ENCODE peak calls at places on chromosomes 1 and 21, in nine cellular contexts. One of them, this sample, is unnamed.

GRCh38 chr1:7482077-7482476 is 289.0 kb upstream of the VAMP3 start:
- DNase-seq in CD8-positive, alpha-beta T cell: no peak
- DNase-seq in neural progenitor cell: no peak
- DNase-seq in heart right ventricle: no peak
- DNase-seq in IMR-90: no peak
- DNase-seq in pancreas: no peak
- DNase-seq in GM23338: no peak
- DNase-seq in OCI-LY7: no peak
- DNase-seq in lower lobe of right lung: no peak
- DNase-seq in this sample: no peak

GRCh38 chr1:77282187-77282865 is 507 bp downstream of the AK5 start:
- DNase-seq in CD8-positive, alpha-beta T cell: peak
- DNase-seq in neural progenitor cell: peak
- DNase-seq in heart right ventricle: no peak
- DNase-seq in IMR-90: peak
- DNase-seq in pancreas: peak
- DNase-seq in GM23338: peak
- DNase-seq in OCI-LY7: no peak
- DNase-seq in lower lobe of right lung: peak
- DNase-seq in this sample: peak

GRCh38 chr1:160993544-160993943 is 27.4 kb downstream of the F11R start:
- DNase-seq in CD8-positive, alpha-beta T cell: no peak
- DNase-seq in neural progenitor cell: no peak
- DNase-seq in heart right ventricle: no peak
- DNase-seq in IMR-90: peak
- DNase-seq in pancreas: no peak
- DNase-seq in GM23338: no peak
- DNase-seq in OCI-LY7: peak
- DNase-seq in lower lobe of right lung: no peak
- DNase-seq in this sample: peak

GRCh38 chr1:245621589-245621988 is 466.8 kb downstream of the KIF26B start:
- DNase-seq in CD8-positive, alpha-beta T cell: no peak
- DNase-seq in neural progenitor cell: no peak
- DNase-seq in heart right ventricle: no peak
- DNase-seq in IMR-90: no peak
- DNase-seq in pancreas: no peak
- DNase-seq in GM23338: no peak
- DNase-seq in OCI-LY7: no peak
- DNase-seq in lower lobe of right lung: no peak
- DNase-seq in this sample: no peak

GRCh38 chr1:7471836-7472235 is 299.3 kb upstream of the VAMP3 start:
- DNase-seq in CD8-positive, alpha-beta T cell: no peak
- DNase-seq in neural progenitor cell: no peak
- DNase-seq in heart right ventricle: no peak
- DNase-seq in IMR-90: peak
- DNase-seq in pancreas: no peak
- DNase-seq in GM23338: no peak
- DNase-seq in OCI-LY7: no peak
- DNase-seq in lower lobe of right lung: no peak
- DNase-seq in this sample: peak

GRCh38 chr1:106564192-106564591 is 492.3 kb upstream of the PRMT6 start:
- DNase-seq in CD8-positive, alpha-beta T cell: no peak
- DNase-seq in neural progenitor cell: no peak
- DNase-seq in heart right ventricle: no peak
- DNase-seq in IMR-90: no peak
- DNase-seq in pancreas: no peak
- DNase-seq in GM23338: no peak
- DNase-seq in OCI-LY7: no peak
- DNase-seq in lower lobe of right lung: no peak
- DNase-seq in this sample: no peak

GRCh38 chr1:230707732-230708630 is 5.9 kb downstream of the AGT start:
- DNase-seq in CD8-positive, alpha-beta T cell: no peak
- DNase-seq in neural progenitor cell: no peak
- DNase-seq in heart right ventricle: no peak
- DNase-seq in IMR-90: no peak
- DNase-seq in pancreas: no peak
- DNase-seq in GM23338: no peak
- DNase-seq in OCI-LY7: no peak
- DNase-seq in lower lobe of right lung: no peak
- DNase-seq in this sample: no peak

GRCh38 chr1:171220551-171221175 is 27.6 kb upstream of the FMO1 start:
- DNase-seq in CD8-positive, alpha-beta T cell: no peak
- DNase-seq in neural progenitor cell: peak
- DNase-seq in heart right ventricle: no peak
- DNase-seq in IMR-90: peak
- DNase-seq in pancreas: no peak
- DNase-seq in GM23338: peak
- DNase-seq in OCI-LY7: no peak
- DNase-seq in lower lobe of right lung: no peak
- DNase-seq in this sample: peak

GRCh38 chr1:56017336-56017735 is 562.0 kb downstream of the PLPP3 start:
- DNase-seq in CD8-positive, alpha-beta T cell: no peak
- DNase-seq in neural progenitor cell: no peak
- DNase-seq in heart right ventricle: no peak
- DNase-seq in IMR-90: peak
- DNase-seq in pancreas: no peak
- DNase-seq in GM23338: no peak
- DNase-seq in OCI-LY7: no peak
- DNase-seq in lower lobe of right lung: no peak
- DNase-seq in this sample: peak

GRCh38 chr1:60132985-60133673 is 59.6 kb upstream of the C1orf87 start:
- DNase-seq in CD8-positive, alpha-beta T cell: no peak
- DNase-seq in neural progenitor cell: no peak
- DNase-seq in heart right ventricle: no peak
- DNase-seq in IMR-90: peak
- DNase-seq in pancreas: no peak
- DNase-seq in GM23338: no peak
- DNase-seq in OCI-LY7: no peak
- DNase-seq in lower lobe of right lung: no peak
- DNase-seq in this sample: peak

GRCh38 chr21:44847261-44848056 is 26.0 kb downstream of the PTTG1IP start:
- DNase-seq in CD8-positive, alpha-beta T cell: no peak
- DNase-seq in neural progenitor cell: no peak
- DNase-seq in heart right ventricle: no peak
- DNase-seq in IMR-90: no peak
- DNase-seq in pancreas: no peak
- DNase-seq in GM23338: no peak
- DNase-seq in OCI-LY7: no peak
- DNase-seq in lower lobe of right lung: no peak
- DNase-seq in this sample: no peak

GRCh38 chr21:44845418-44846200 is 27.7 kb upstream of the SUMO3 start:
- DNase-seq in CD8-positive, alpha-beta T cell: peak
- DNase-seq in neural progenitor cell: peak
- DNase-seq in heart right ventricle: peak
- DNase-seq in IMR-90: peak
- DNase-seq in pancreas: peak
- DNase-seq in GM23338: peak
- DNase-seq in OCI-LY7: peak
- DNase-seq in lower lobe of right lung: peak
- DNase-seq in this sample: peak

GRCh38 chr21:44846485-44847260 is 26.8 kb downstream of the PTTG1IP start:
- DNase-seq in CD8-positive, alpha-beta T cell: peak
- DNase-seq in neural progenitor cell: peak
- DNase-seq in heart right ventricle: no peak
- DNase-seq in IMR-90: peak
- DNase-seq in pancreas: no peak
- DNase-seq in GM23338: no peak
- DNase-seq in OCI-LY7: no peak
- DNase-seq in lower lobe of right lung: peak
- DNase-seq in this sample: no peak

GRCh38 chr21:44844256-44844655 is 26.4 kb upstream of the SUMO3 start:
- DNase-seq in CD8-positive, alpha-beta T cell: no peak
- DNase-seq in neural progenitor cell: peak
- DNase-seq in heart right ventricle: no peak
- DNase-seq in IMR-90: no peak
- DNase-seq in pancreas: no peak
- DNase-seq in GM23338: peak
- DNase-seq in OCI-LY7: no peak
- DNase-seq in lower lobe of right lung: no peak
- DNase-seq in this sample: no peak

GRCh38 chr21:44846201-44846484 is 27.3 kb downstream of the PTTG1IP start:
- DNase-seq in CD8-positive, alpha-beta T cell: no peak
- DNase-seq in neural progenitor cell: no peak
- DNase-seq in heart right ventricle: no peak
- DNase-seq in IMR-90: no peak
- DNase-seq in pancreas: no peak
- DNase-seq in GM23338: no peak
- DNase-seq in OCI-LY7: no peak
- DNase-seq in lower lobe of right lung: no peak
- DNase-seq in this sample: peak
- H3K4me3 ChIP-seq in CD8-positive, alpha-beta T cell: peak
- H3K4me3 ChIP-seq in neural progenitor cell: peak
- H3K4me3 ChIP-seq in heart right ventricle: peak
- H3K4me3 ChIP-seq in IMR-90: no peak
- H3K4me3 ChIP-seq in pancreas: no peak
- H3K4me3 ChIP-seq in GM23338: peak
- H3K4me3 ChIP-seq in OCI-LY7: no peak
- H3K4me3 ChIP-seq in lower lobe of right lung: peak
- H3K4me3 ChIP-seq in this sample: peak

DNA sequence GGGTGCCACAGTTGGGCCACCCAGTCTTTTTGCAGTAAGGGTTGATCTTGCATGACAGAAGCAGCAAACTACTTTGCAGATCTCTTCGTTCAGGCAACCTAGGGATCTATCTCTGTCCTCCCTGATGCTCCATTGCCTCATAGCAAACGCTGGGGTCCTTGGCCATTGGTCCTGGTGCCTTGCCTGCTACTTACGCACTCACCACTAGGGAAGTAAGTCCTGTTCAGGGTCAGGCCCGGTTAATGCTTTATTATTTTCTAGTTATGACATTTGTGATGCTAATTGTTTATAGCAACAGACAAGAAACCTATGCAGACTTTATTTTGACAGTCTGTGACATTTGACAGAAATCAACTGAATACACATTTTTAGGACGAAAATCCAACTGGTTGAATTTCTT is 326.5 kb upstream of the FMN2 start:
- DNase-seq in CD8-positive, alpha-beta T cell: no peak
- DNase-seq in neural progenitor cell: no peak
- DNase-seq in heart right ventricle: no peak
- DNase-seq in IMR-90: no peak
- DNase-seq in pancreas: no peak
- DNase-seq in GM23338: peak
- DNase-seq in OCI-LY7: no peak
- DNase-seq in lower lobe of right lung: no peak
- DNase-seq in this sample: no peak
- TF ChIP-seq CTCF in CD8-positive, alpha-beta T cell: no peak
- TF ChIP-seq CTCF in neural progenitor cell: peak
- TF ChIP-seq CTCF in heart right ventricle: no peak
- TF ChIP-seq CTCF in IMR-90: no peak
- TF ChIP-seq CTCF in pancreas: no peak
- TF ChIP-seq CTCF in GM23338: no peak
- TF ChIP-seq CTCF in OCI-LY7: no peak
- TF ChIP-seq CTCF in lower lobe of right lung: no peak
- TF ChIP-seq CTCF in this sample: no peak

GRCh38 chr1:220594356-220594755 is 66.4 kb downstream of the MARK1 start:
- DNase-seq in CD8-positive, alpha-beta T cell: no peak
- DNase-seq in neural progenitor cell: no peak
- DNase-seq in heart right ventricle: no peak
- DNase-seq in IMR-90: peak
- DNase-seq in pancreas: no peak
- DNase-seq in GM23338: no peak
- DNase-seq in OCI-LY7: no peak
- DNase-seq in lower lobe of right lung: no peak
- DNase-seq in this sample: peak
- H3K4me3 ChIP-seq in CD8-positive, alpha-beta T cell: no peak
- H3K4me3 ChIP-seq in neural progenitor cell: no peak
- H3K4me3 ChIP-seq in heart right ventricle: no peak
- H3K4me3 ChIP-seq in IMR-90: no peak
- H3K4me3 ChIP-seq in pancreas: no peak
- H3K4me3 ChIP-seq in GM23338: no peak
- H3K4me3 ChIP-seq in OCI-LY7: no peak
- H3K4me3 ChIP-seq in lower lobe of right lung: no peak
- H3K4me3 ChIP-seq in this sample: no peak

DNA sequence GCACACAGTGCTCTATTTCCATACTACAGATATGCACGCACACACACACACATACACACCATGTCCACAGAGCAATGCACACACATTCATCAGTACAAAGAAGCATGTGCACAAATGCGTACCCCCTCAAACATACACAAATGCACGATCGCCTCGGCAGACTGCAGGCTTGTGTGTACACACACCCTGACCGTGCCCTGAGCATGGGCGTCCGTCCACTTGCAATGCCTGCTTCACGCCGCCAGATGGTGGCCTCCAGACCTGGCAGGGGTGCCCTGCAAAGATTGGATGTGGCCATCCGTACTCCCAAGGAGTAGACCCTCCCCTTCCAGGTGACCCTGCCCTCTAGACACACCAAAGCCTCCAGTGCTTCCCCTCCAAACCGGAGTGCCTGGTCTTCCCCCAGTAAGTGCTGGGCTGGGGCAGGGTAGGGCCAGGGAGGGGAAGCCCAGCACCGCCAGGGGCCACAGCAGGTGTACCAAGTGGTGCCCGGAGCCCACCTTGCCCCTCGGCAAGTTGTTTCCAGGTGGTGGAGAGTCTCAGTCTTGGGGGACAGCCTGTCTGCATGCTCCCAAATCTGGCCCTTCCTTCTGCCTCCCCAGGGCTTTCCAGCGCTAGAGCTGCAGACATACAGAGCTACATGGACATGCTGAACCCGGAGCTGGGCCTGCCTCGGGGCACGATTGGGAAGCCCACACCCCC is 20.6 kb downstream of the ESPN start:
- DNase-seq in CD8-positive, alpha-beta T cell: peak
- DNase-seq in neural progenitor cell: peak
- DNase-seq in heart right ventricle: peak
- DNase-seq in IMR-90: peak
- DNase-seq in pancreas: peak
- DNase-seq in GM23338: peak
- DNase-seq in OCI-LY7: peak
- DNase-seq in lower lobe of right lung: no peak
- DNase-seq in this sample: no peak
- TF ChIP-seq CTCF in CD8-positive, alpha-beta T cell: peak
- TF ChIP-seq CTCF in neural progenitor cell: peak
- TF ChIP-seq CTCF in heart right ventricle: peak
- TF ChIP-seq CTCF in IMR-90: peak
- TF ChIP-seq CTCF in pancreas: peak
- TF ChIP-seq CTCF in GM23338: peak
- TF ChIP-seq CTCF in OCI-LY7: peak
- TF ChIP-seq CTCF in lower lobe of right lung: peak
- TF ChIP-seq CTCF in this sample: peak

GRCh38 chr1:175599212-175599681 is 144.1 kb downstream of the TNR start:
- DNase-seq in CD8-positive, alpha-beta T cell: no peak
- DNase-seq in neural progenitor cell: peak
- DNase-seq in heart right ventricle: no peak
- DNase-seq in IMR-90: no peak
- DNase-seq in pancreas: no peak
- DNase-seq in GM23338: peak
- DNase-seq in OCI-LY7: peak
- DNase-seq in lower lobe of right lung: no peak
- DNase-seq in this sample: no peak
- H3K4me3 ChIP-seq in CD8-positive, alpha-beta T cell: no peak
- H3K4me3 ChIP-seq in neural progenitor cell: peak
- H3K4me3 ChIP-seq in heart right ventricle: peak
- H3K4me3 ChIP-seq in IMR-90: no peak
- H3K4me3 ChIP-seq in pancreas: no peak
- H3K4me3 ChIP-seq in GM23338: peak
- H3K4me3 ChIP-seq in OCI-LY7: peak
- H3K4me3 ChIP-seq in lower lobe of right lung: peak
- H3K4me3 ChIP-seq in this sample: no peak

GRCh38 chr1:22399421-22400091 is 52.1 kb upstream of the ZBTB40 start:
- DNase-seq in CD8-positive, alpha-beta T cell: no peak
- DNase-seq in neural progenitor cell: no peak
- DNase-seq in heart right ventricle: no peak
- DNase-seq in IMR-90: no peak
- DNase-seq in pancreas: no peak
- DNase-seq in GM23338: no peak
- DNase-seq in OCI-LY7: no peak
- DNase-seq in lower lobe of right lung: no peak
- DNase-seq in this sample: no peak
- TF ChIP-seq CTCF in CD8-positive, alpha-beta T cell: no peak
- TF ChIP-seq CTCF in neural progenitor cell: no peak
- TF ChIP-seq CTCF in heart right ventricle: no peak
- TF ChIP-seq CTCF in IMR-90: no peak
- TF ChIP-seq CTCF in pancreas: no peak
- TF ChIP-seq CTCF in GM23338: no peak
- TF ChIP-seq CTCF in OCI-LY7: no peak
- TF ChIP-seq CTCF in lower lobe of right lung: no peak
- TF ChIP-seq CTCF in this sample: no peak

This sample was measured in astrocyte of the spinal cord.